ENCODE peak calls at places on chromosomes 13 and 19, in four cellular contexts. X, K, O and C are unnamed samples.
A peak's percentile ranks its signal among the peaks of the same experiment; 100 is the strongest.

GRCh38 chr19:40270362-40271089 is 14.6 kb downstream of the AKT2 start:
- DNase-seq in X (no peak), K (no peak), O (no peak), C (peak; percentile 73)

GRCh38 chr19:46181386-46181774 is 33.3 kb downstream of the IGFL2 start:
- DNase-seq in X (peak; percentile 31), K (no peak), O (no peak), C (peak; percentile 23)

GRCh38 chr13:34155931-34156607 is 338.1 kb downstream of the RFC3 start:
- DNase-seq in X (no peak), K (no peak), O (no peak), C (peak; percentile 53)

GRCh38 chr13:101452519-101453485 is at the start of gene ITGBL1:
- DNase-seq in X (peak; percentile 76), K (no peak), O (no peak), C (peak; percentile 51)

GRCh38 chr19:52722062-52723005 is 12.5 kb downstream of the ZNF611 start:
- DNase-seq in X (no peak), K (no peak), O (no peak), C (no peak)

GRCh38 chr19:17829855-17830566 is 8.7 kb upstream of the INSL3 start:
- DNase-seq in X (no peak), K (no peak), O (peak; percentile 96), C (peak; percentile 96)

GRCh38 chr19:17385878-17386611 is 8.0 kb downstream of the CCDC194 start:
- DNase-seq in X (peak; percentile 79), K (peak; percentile 59), O (peak; percentile 81), C (peak; percentile 92)

GRCh38 chr19:27971071-27971470 is 1241.9 kb downstream of the UQCRFS1 start:
- DNase-seq in X (no peak), K (no peak), O (peak; percentile 70), C (peak; percentile 74)

GRCh38 chr19:38788478-38789243 is at the start of gene LGALS7B:
- DNase-seq in X (no peak), K (no peak), O (peak; percentile 2), C (no peak)

GRCh38 chr19:14718522-14719113 is 28.8 kb downstream of the ZNF333 start:
- DNase-seq in X (no peak), K (no peak), O (no peak), C (peak; percentile 23)

GRCh38 chr13:49308977-49309408 is 61.3 kb downstream of the CDADC1 start:
- DNase-seq in X (peak; percentile 78), K (no peak), O (no peak), C (no peak)

GRCh38 chr13:97445504-97446187 is 11.7 kb downstream of the RAP2A start:
- DNase-seq in X (no peak), K (no peak), O (no peak), C (no peak)

GRCh38 chr19:46951236-46951986 is 68.2 kb upstream of the NPAS1 start:
- DNase-seq in X (no peak), K (no peak), O (no peak), C (no peak)

GRCh38 chr13:112188298-112188610 is 121.3 kb downstream of the SOX1 start:
- DNase-seq in X (peak; percentile 24), K (no peak), O (no peak), C (no peak)

GRCh38 chr19:2475018-2475701 is 767 bp upstream of the GADD45B start:
- DNase-seq in X (peak; percentile 87), K (no peak), O (peak; percentile 35), C (peak; percentile 87)

GRCh38 chr13:48318014-48318713 is 14.6 kb downstream of the RB1 start:
- DNase-seq in X (no peak), K (no peak), O (no peak), C (no peak)

GRCh38 chr13:25901460-25902376 is 150.1 kb downstream of the SHISA2 start:
- DNase-seq in X (no peak), K (no peak), O (no peak), C (no peak)

GRCh38 chr19:56142087-56142787 is 1.1 kb downstream of the ZNF444 start:
- DNase-seq in X (no peak), K (peak; percentile 67), O (no peak), C (no peak)

GRCh38 chr13:32726374-32727037 is 140.3 kb downstream of the PDS5B start:
- DNase-seq in X (no peak), K (no peak), O (no peak), C (no peak)

GRCh38 chr19:14118165-14119051 is 846 bp upstream of the PRKACA start:
- DNase-seq in X (peak; percentile 96), K (peak; percentile 72), O (no peak), C (no peak)

GRCh38 chr19:4597975-4598671 is 38.6 kb upstream of the SEMA6B start:
- DNase-seq in X (no peak), K (no peak), O (peak; percentile 94), C (peak; percentile 94)

GRCh38 chr19:55640577-55641375 is at the start of gene ZNF580:
- DNase-seq in X (peak; percentile 81), K (peak; percentile 64), O (peak; percentile 84), C (peak; percentile 86)

GRCh38 chr19:2549701-2550191 is 73.8 kb downstream of the GADD45B start:
- DNase-seq in X (peak; percentile 89), K (no peak), O (no peak), C (no peak)

GRCh38 chr19:43809762-43810696 is 7.8 kb upstream of the LYPD5 start:
- DNase-seq in X (no peak), K (no peak), O (peak; percentile 41), C (no peak)

GRCh38 chr13:66984241-66984640 is 245.9 kb downstream of the PCDH9 start:
- DNase-seq in X (no peak), K (no peak), O (no peak), C (no peak)

GRCh38 chr13:98189841-98190505 is 12.9 kb upstream of the RNF113B start:
- DNase-seq in X (no peak), K (no peak), O (no peak), C (no peak)

GRCh38 chr19:38933544-38933943 is 2.8 kb downstream of the MRPS12 start:
- DNase-seq in X (no peak), K (no peak), O (no peak), C (no peak)

GRCh38 chr19:16039081-16039480 is 37.2 kb upstream of the TPM4 start:
- DNase-seq in X (no peak), K (no peak), O (no peak), C (no peak)

GRCh38 chr13:84430015-84430414 is 547.7 kb upstream of the SLITRK1 start:
- DNase-seq in X (no peak), K (no peak), O (no peak), C (no peak)